ENCODE peak calls at places on chromosomes 11 and 22, in nine cellular contexts. One of them, this sample, is unnamed.

GRCh38 chr22:46085831-46086576 is 64.3 kb upstream of the PPARA start:
- DNase-seq in fibroblast of lung: peak
- DNase-seq in thyroid gland: no peak
- DNase-seq in esophagus muscularis mucosa: no peak
- DNase-seq in stomach: peak
- DNase-seq in HFF-Myc: no peak
- DNase-seq in dorsolateral prefrontal cortex: no peak
- DNase-seq in bronchial epithelial cell: peak
- DNase-seq in CD8-positive, alpha-beta T cell: no peak
- DNase-seq in this sample: no peak

GRCh38 chr22:20268350-20269012 is 363 bp upstream of the RTN4R start:
- DNase-seq in fibroblast of lung: peak
- DNase-seq in thyroid gland: peak
- DNase-seq in esophagus muscularis mucosa: no peak
- DNase-seq in stomach: peak
- DNase-seq in HFF-Myc: no peak
- DNase-seq in dorsolateral prefrontal cortex: no peak
- DNase-seq in bronchial epithelial cell: peak
- DNase-seq in CD8-positive, alpha-beta T cell: peak
- DNase-seq in this sample: peak

GRCh38 chr22:32175751-32176644 is 16.9 kb upstream of the C22orf42 start:
- DNase-seq in fibroblast of lung: no peak
- DNase-seq in thyroid gland: no peak
- DNase-seq in esophagus muscularis mucosa: no peak
- DNase-seq in stomach: no peak
- DNase-seq in HFF-Myc: no peak
- DNase-seq in dorsolateral prefrontal cortex: no peak
- DNase-seq in bronchial epithelial cell: no peak
- DNase-seq in CD8-positive, alpha-beta T cell: no peak
- DNase-seq in this sample: no peak

GRCh38 chr11:14544611-14545010 is 24.4 kb upstream of the PSMA1 start:
- DNase-seq in fibroblast of lung: no peak
- DNase-seq in thyroid gland: no peak
- DNase-seq in esophagus muscularis mucosa: no peak
- DNase-seq in stomach: no peak
- DNase-seq in HFF-Myc: no peak
- DNase-seq in dorsolateral prefrontal cortex: no peak
- DNase-seq in bronchial epithelial cell: peak
- DNase-seq in CD8-positive, alpha-beta T cell: no peak
- DNase-seq in this sample: peak

GRCh38 chr11:8959546-8960166 is 4.6 kb downstream of the TMEM9B start:
- DNase-seq in fibroblast of lung: peak
- DNase-seq in thyroid gland: peak
- DNase-seq in esophagus muscularis mucosa: no peak
- DNase-seq in stomach: no peak
- DNase-seq in HFF-Myc: peak
- DNase-seq in dorsolateral prefrontal cortex: no peak
- DNase-seq in bronchial epithelial cell: peak
- DNase-seq in CD8-positive, alpha-beta T cell: no peak
- DNase-seq in this sample: peak

GRCh38 chr11:121521145-121522042 is 68.6 kb upstream of the SORL1-AS1 start:
- DNase-seq in fibroblast of lung: no peak
- DNase-seq in thyroid gland: no peak
- DNase-seq in esophagus muscularis mucosa: no peak
- DNase-seq in stomach: no peak
- DNase-seq in HFF-Myc: no peak
- DNase-seq in dorsolateral prefrontal cortex: no peak
- DNase-seq in bronchial epithelial cell: peak
- DNase-seq in CD8-positive, alpha-beta T cell: no peak
- DNase-seq in this sample: no peak

GRCh38 chr11:15888596-15889345 is 467.6 kb downstream of the SOX6 start:
- DNase-seq in fibroblast of lung: peak
- DNase-seq in thyroid gland: no peak
- DNase-seq in esophagus muscularis mucosa: no peak
- DNase-seq in stomach: no peak
- DNase-seq in HFF-Myc: no peak
- DNase-seq in dorsolateral prefrontal cortex: no peak
- DNase-seq in bronchial epithelial cell: no peak
- DNase-seq in CD8-positive, alpha-beta T cell: no peak
- DNase-seq in this sample: no peak

GRCh38 chr11:88402192-88402715 is 64.7 kb upstream of the CTSC start:
- DNase-seq in fibroblast of lung: peak
- DNase-seq in thyroid gland: peak
- DNase-seq in esophagus muscularis mucosa: no peak
- DNase-seq in stomach: no peak
- DNase-seq in HFF-Myc: peak
- DNase-seq in dorsolateral prefrontal cortex: no peak
- DNase-seq in bronchial epithelial cell: peak
- DNase-seq in CD8-positive, alpha-beta T cell: no peak
- DNase-seq in this sample: peak

GRCh38 chr11:69470793-69471192 is 10.7 kb upstream of the LINC01488 start:
- DNase-seq in fibroblast of lung: no peak
- DNase-seq in thyroid gland: no peak
- DNase-seq in esophagus muscularis mucosa: no peak
- DNase-seq in stomach: no peak
- DNase-seq in HFF-Myc: no peak
- DNase-seq in dorsolateral prefrontal cortex: no peak
- DNase-seq in bronchial epithelial cell: no peak
- DNase-seq in CD8-positive, alpha-beta T cell: no peak
- DNase-seq in this sample: no peak

GRCh38 chr11:14891143-14892035 is 642 bp downstream of the CYP2R1 start:
- DNase-seq in fibroblast of lung: peak
- DNase-seq in thyroid gland: peak
- DNase-seq in esophagus muscularis mucosa: peak
- DNase-seq in stomach: peak
- DNase-seq in HFF-Myc: peak
- DNase-seq in dorsolateral prefrontal cortex: peak
- DNase-seq in bronchial epithelial cell: peak
- DNase-seq in CD8-positive, alpha-beta T cell: peak
- DNase-seq in this sample: peak

GRCh38 chr11:71309181-71309580 is 56.8 kb upstream of the SHANK2 start:
- DNase-seq in fibroblast of lung: no peak
- DNase-seq in thyroid gland: no peak
- DNase-seq in esophagus muscularis mucosa: peak
- DNase-seq in stomach: peak
- DNase-seq in HFF-Myc: no peak
- DNase-seq in dorsolateral prefrontal cortex: no peak
- DNase-seq in bronchial epithelial cell: no peak
- DNase-seq in CD8-positive, alpha-beta T cell: no peak
- DNase-seq in this sample: no peak

GRCh38 chr22:45787770-45788169 is 116.1 kb downstream of the ATXN10 start:
- DNase-seq in fibroblast of lung: no peak
- DNase-seq in thyroid gland: no peak
- DNase-seq in esophagus muscularis mucosa: no peak
- DNase-seq in stomach: no peak
- DNase-seq in HFF-Myc: no peak
- DNase-seq in dorsolateral prefrontal cortex: no peak
- DNase-seq in bronchial epithelial cell: no peak
- DNase-seq in CD8-positive, alpha-beta T cell: no peak
- DNase-seq in this sample: no peak

GRCh38 chr11:104918113-104918824 is 20.0 kb upstream of the CASP12 start:
- DNase-seq in fibroblast of lung: peak
- DNase-seq in thyroid gland: no peak
- DNase-seq in esophagus muscularis mucosa: no peak
- DNase-seq in stomach: no peak
- DNase-seq in HFF-Myc: no peak
- DNase-seq in dorsolateral prefrontal cortex: no peak
- DNase-seq in bronchial epithelial cell: peak
- DNase-seq in CD8-positive, alpha-beta T cell: no peak
- DNase-seq in this sample: peak

GRCh38 chr11:74681686-74682651 is 49.3 kb downstream of the CHRDL2 start:
- DNase-seq in fibroblast of lung: no peak
- DNase-seq in thyroid gland: peak
- DNase-seq in esophagus muscularis mucosa: no peak
- DNase-seq in stomach: peak
- DNase-seq in HFF-Myc: no peak
- DNase-seq in dorsolateral prefrontal cortex: no peak
- DNase-seq in bronchial epithelial cell: peak
- DNase-seq in CD8-positive, alpha-beta T cell: no peak
- DNase-seq in this sample: no peak

GRCh38 chr11:97367406-97368083 is 977.7 kb downstream of the JRKL start:
- DNase-seq in fibroblast of lung: no peak
- DNase-seq in thyroid gland: no peak
- DNase-seq in esophagus muscularis mucosa: no peak
- DNase-seq in stomach: no peak
- DNase-seq in HFF-Myc: no peak
- DNase-seq in dorsolateral prefrontal cortex: no peak
- DNase-seq in bronchial epithelial cell: no peak
- DNase-seq in CD8-positive, alpha-beta T cell: no peak
- DNase-seq in this sample: no peak
- H3K4me3 ChIP-seq in fibroblast of lung: no peak
- H3K4me3 ChIP-seq in thyroid gland: no peak
- H3K4me3 ChIP-seq in esophagus muscularis mucosa: no peak
- H3K4me3 ChIP-seq in stomach: no peak
- H3K4me3 ChIP-seq in HFF-Myc: no peak
- H3K4me3 ChIP-seq in dorsolateral prefrontal cortex: no peak
- H3K4me3 ChIP-seq in bronchial epithelial cell: no peak
- H3K4me3 ChIP-seq in CD8-positive, alpha-beta T cell: no peak
- H3K4me3 ChIP-seq in this sample: no peak

GRCh38 chr11:120239713-120240640 is at the start of gene POU2F3:
- DNase-seq in fibroblast of lung: no peak
- DNase-seq in thyroid gland: peak
- DNase-seq in esophagus muscularis mucosa: no peak
- DNase-seq in stomach: peak
- DNase-seq in HFF-Myc: no peak
- DNase-seq in dorsolateral prefrontal cortex: no peak
- DNase-seq in bronchial epithelial cell: no peak
- DNase-seq in CD8-positive, alpha-beta T cell: no peak
- DNase-seq in this sample: no peak
- TF ChIP-seq CTCF in fibroblast of lung: no peak
- TF ChIP-seq CTCF in thyroid gland: no peak
- TF ChIP-seq CTCF in esophagus muscularis mucosa: no peak
- TF ChIP-seq CTCF in stomach: no peak
- TF ChIP-seq CTCF in HFF-Myc: peak
- TF ChIP-seq CTCF in dorsolateral prefrontal cortex: no peak
- TF ChIP-seq CTCF in bronchial epithelial cell: peak
- TF ChIP-seq CTCF in CD8-positive, alpha-beta T cell: no peak
- TF ChIP-seq CTCF in this sample: peak

DNA sequence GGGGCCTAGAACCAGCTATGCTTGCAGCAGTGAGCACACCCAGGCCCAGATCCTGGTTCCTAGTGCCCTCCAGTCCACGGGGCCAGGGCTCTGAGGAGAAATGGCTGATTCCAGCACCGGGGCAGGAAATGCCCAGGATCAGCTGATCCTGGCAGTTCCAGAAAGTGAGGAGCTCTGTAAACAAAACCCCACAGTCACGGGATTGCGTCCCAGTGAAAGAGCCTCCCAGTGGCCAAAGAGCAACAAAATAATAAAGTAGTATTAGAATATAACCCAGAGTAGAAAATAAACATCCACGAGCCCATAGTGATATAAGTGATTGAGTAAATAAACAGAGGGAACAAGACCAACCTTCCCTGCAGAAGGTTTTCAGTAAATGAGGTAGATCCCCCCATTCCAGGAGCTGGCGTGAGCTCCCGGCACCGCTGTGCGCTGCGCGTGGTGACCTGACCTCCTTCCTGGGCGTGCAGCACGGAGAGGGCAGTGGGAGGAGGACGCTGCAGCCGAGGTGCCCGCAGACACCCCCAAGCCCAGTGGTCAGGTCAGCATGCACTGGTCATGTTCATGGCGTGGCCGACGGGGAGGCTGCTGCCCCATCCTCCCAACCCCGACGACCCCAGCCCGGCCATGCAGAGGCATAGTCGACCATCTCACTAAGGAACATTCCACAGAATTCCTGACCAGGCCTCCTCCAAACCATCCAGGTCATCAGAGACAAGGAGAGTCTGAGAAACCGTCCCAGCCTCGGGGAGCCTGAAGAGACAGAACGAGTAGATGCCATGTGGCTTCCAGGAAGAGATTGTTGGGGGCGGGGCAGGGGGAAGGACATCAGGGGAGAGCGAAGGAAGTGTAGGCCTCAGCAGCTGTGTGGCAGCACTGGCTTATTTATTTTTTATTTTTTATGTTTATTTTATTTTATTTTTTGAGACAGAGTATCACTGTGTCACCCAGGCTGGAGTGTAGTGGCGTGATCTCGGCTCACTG is 19.9 kb downstream of the PTDSS2 start:
- DNase-seq in fibroblast of lung: peak
- DNase-seq in thyroid gland: peak
- DNase-seq in esophagus muscularis mucosa: no peak
- DNase-seq in stomach: peak
- DNase-seq in HFF-Myc: no peak
- DNase-seq in dorsolateral prefrontal cortex: peak
- DNase-seq in bronchial epithelial cell: peak
- DNase-seq in CD8-positive, alpha-beta T cell: no peak
- DNase-seq in this sample: peak
- H3K4me3 ChIP-seq in fibroblast of lung: peak
- H3K4me3 ChIP-seq in thyroid gland: no peak
- H3K4me3 ChIP-seq in esophagus muscularis mucosa: peak
- H3K4me3 ChIP-seq in stomach: peak
- H3K4me3 ChIP-seq in HFF-Myc: no peak
- H3K4me3 ChIP-seq in dorsolateral prefrontal cortex: peak
- H3K4me3 ChIP-seq in bronchial epithelial cell: peak
- H3K4me3 ChIP-seq in CD8-positive, alpha-beta T cell: no peak
- H3K4me3 ChIP-seq in this sample: peak

GRCh38 chr22:30949934-30950660 is 18.5 kb downstream of the MORC2 start:
- DNase-seq in fibroblast of lung: no peak
- DNase-seq in thyroid gland: no peak
- DNase-seq in esophagus muscularis mucosa: peak
- DNase-seq in stomach: no peak
- DNase-seq in HFF-Myc: no peak
- DNase-seq in dorsolateral prefrontal cortex: no peak
- DNase-seq in bronchial epithelial cell: peak
- DNase-seq in CD8-positive, alpha-beta T cell: no peak
- DNase-seq in this sample: no peak
- TF ChIP-seq CTCF in fibroblast of lung: no peak
- TF ChIP-seq CTCF in thyroid gland: no peak
- TF ChIP-seq CTCF in esophagus muscularis mucosa: no peak
- TF ChIP-seq CTCF in stomach: no peak
- TF ChIP-seq CTCF in HFF-Myc: no peak
- TF ChIP-seq CTCF in dorsolateral prefrontal cortex: no peak
- TF ChIP-seq CTCF in bronchial epithelial cell: no peak
- TF ChIP-seq CTCF in CD8-positive, alpha-beta T cell: no peak
- TF ChIP-seq CTCF in this sample: peak